ENCODE peak calls at places on chromosomes 4 and X, in four cellular contexts. S is pancreas, A is B cell, U is Calu3. G is an unnamed sample.

GRCh38 chr4:152605641-152606304 is 69.9 kb upstream of the FBXW7 start:
- DNase-seq in U (no peak), S (no peak), A (no peak), G (no peak)

GRCh38 chrX:49186125-49187027 is at the start of gene PRICKLE3:
- DNase-seq in U (peak; percentile 87), A (peak; percentile 81), S (peak; percentile 84), G (peak; percentile 82)

GRCh38 chrX:19715711-19716638 is 171.4 kb downstream of the SH3KBP1 start:
- DNase-seq in S (no peak), U (no peak), A (no peak), G (no peak)

GRCh38 chrX:2549874-2550273 is 49.1 kb upstream of the DHRSX start:
- DNase-seq in S (no peak), A (no peak), U (no peak), G (no peak)

GRCh38 chr4:128663325-128663724 is 146.2 kb upstream of the JADE1 start:
- DNase-seq in A (no peak), S (no peak), U (peak; percentile 19), G (peak; percentile 40)

GRCh38 chrX:154046262-154046771 is 26.6 kb upstream of the IRAK1 start:
- DNase-seq in U (no peak), A (no peak), S (no peak), G (no peak)

GRCh38 chrX:110415440-110416167 is 57.0 kb downstream of the RTL9 start:
- DNase-seq in U (no peak), A (no peak), S (no peak), G (no peak)

GRCh38 chr4:76689079-76689817 is 208.7 kb downstream of the SOWAHB start:
- DNase-seq in A (no peak), S (peak; percentile 47), U (peak; percentile 33), G (peak; percentile 42)

GRCh38 chr4:101345271-101345595 is 2.1 kb downstream of the PPP3CA start:
- DNase-seq in A (no peak), U (no peak), S (no peak), G (peak; percentile 13)

GRCh38 chr4:160831165-160831922 is 1332.5 kb downstream of the FSTL5 start:
- DNase-seq in S (no peak), A (no peak), U (peak; percentile 43), G (no peak)

GRCh38 chr4:1712216-1713002 is at the start of gene SLBP:
- DNase-seq in S (peak; percentile 98), U (peak; percentile 96), A (peak; percentile 99), G (peak; percentile 98)

GRCh38 chr4:1716065-1716945 is 4.2 kb upstream of the SLBP start:
- DNase-seq in S (no peak), A (no peak), U (no peak), G (no peak)

GRCh38 chr4:1713003-1713397 is 881 bp upstream of the SLBP start:
- DNase-seq in U (peak; percentile 47), A (no peak), S (no peak), G (no peak)

GRCh38 chr4:1715002-1715761 is 3.1 kb upstream of the SLBP start:
- DNase-seq in S (no peak), U (no peak), A (peak; percentile 66), G (no peak)

DNA sequence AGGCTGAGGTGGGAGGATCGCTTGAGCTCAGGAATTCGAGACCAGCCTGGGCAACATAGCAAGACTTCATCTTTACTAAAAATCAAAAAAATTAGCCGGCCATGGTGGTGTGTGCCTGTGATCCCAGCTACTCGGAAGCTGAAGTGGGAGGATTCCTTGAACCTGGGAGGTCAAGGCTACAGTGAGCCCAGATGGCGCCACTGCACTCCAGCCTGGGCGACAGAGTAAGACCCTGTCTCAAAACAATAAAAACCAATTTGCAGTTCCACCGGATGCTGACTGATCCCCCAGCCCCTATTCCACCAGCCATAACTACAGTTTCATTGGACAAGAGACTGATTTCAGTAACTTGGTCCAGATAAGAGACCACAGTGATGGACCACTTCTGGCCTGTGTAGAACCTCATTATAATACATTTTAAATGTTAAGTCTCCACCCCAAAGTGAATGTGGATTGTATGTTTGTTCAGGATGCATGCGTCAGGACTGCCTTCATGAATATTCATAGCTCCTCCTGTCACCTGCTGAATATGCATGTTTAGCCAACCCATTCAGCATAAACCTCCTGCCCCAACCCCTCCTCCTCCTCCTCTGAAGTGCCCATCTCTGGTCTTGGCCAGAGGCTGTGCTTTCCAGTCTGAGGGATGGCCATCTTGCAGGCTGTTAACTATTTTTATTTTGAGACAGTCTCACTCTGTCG is 2.3 kb upstream of the SLBP start:
- DNase-seq in S (no peak), A (no peak), U (no peak), G (no peak)
- TF ChIP-seq CTCF in S (no peak), A (no peak), U (no peak), G (no peak)

GRCh38 chrX:53279296-53280237 is 1.8 kb downstream of the IQSEC2 start:
- DNase-seq in S (no peak), U (peak; percentile 23), A (no peak), G (no peak)
- TF ChIP-seq CTCF in S (no peak), U (no peak), A (no peak), G (no peak)

GRCh38 chr4:16764622-16765021 is 133.8 kb downstream of the LDB2 start:
- DNase-seq in S (no peak), A (no peak), U (no peak), G (no peak)
- TF ChIP-seq CTCF in S (no peak), A (no peak), U (no peak), G (no peak)

GRCh38 chrX:119986203-119986602 is 42.7 kb upstream of the NKAP start:
- DNase-seq in S (no peak), A (no peak), U (no peak), G (no peak)

GRCh38 chrX:119984652-119985051 is 41.1 kb upstream of the NKAP start:
- DNase-seq in S (peak; percentile 49), U (no peak), A (no peak), G (no peak)

GRCh38 chrX:119982145-119982544 is 38.6 kb upstream of the NKAP start:
- DNase-seq in S (peak; percentile 35), U (no peak), A (no peak), G (no peak)

GRCh38 chrX:119983494-119983893 is 39.9 kb upstream of the NKAP start:
- DNase-seq in U (no peak), S (no peak), A (no peak), G (no peak)

GRCh38 chrX:119981286-119982070 is 37.9 kb upstream of the NKAP start:
- DNase-seq in U (peak; percentile 31), A (no peak), S (peak; percentile 30), G (peak; percentile 40)
- TF ChIP-seq CTCF in U (no peak), A (peak; percentile 46), S (peak; percentile 38), G (peak; percentile 45)

GRCh38 chr4:93132631-93133030 is 695.9 kb upstream of the ATOH1 start:
- DNase-seq in U (no peak), S (no peak), A (no peak), G (no peak)
- TF ChIP-seq CTCF in U (no peak), S (no peak), A (no peak), G (no peak)

GRCh38 chrX:120029354-120029753 is 48.1 kb downstream of the RHOXF2B start:
- DNase-seq in U (no peak), A (no peak), S (no peak), G (no peak)
- TF ChIP-seq CTCF in U (no peak), A (no peak), S (no peak), G (no peak)

GRCh38 chr4:89307446-89308160 is at the start of gene GPRIN3:
- DNase-seq in A (peak; percentile 62), U (peak; percentile 48), S (peak; percentile 76), G (peak; percentile 31)
- TF ChIP-seq CTCF in A (no peak), U (no peak), S (no peak), G (no peak)

DNA sequence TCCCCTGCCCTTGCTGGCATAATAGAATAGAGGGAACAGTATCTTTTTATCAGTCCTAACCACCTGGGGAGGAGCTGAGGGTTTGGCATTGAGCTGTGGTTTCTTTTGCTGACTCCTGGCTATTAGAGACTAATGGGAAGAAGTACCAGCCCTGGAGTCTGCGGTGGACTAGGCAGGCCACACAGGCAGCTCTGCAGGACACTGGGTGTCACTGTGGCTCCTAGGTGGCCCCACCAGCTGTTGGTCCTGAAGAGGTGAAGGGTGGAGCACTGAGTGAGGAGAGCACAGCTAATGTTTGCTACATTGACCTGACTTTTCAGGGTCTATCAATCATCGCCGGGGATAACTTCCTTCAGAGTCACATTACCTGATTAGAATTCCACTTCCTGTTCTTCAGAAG is 52.8 kb upstream of the GPC4 start:
- DNase-seq in S (peak; percentile 18), A (no peak), U (peak; percentile 54), G (no peak)
- TF ChIP-seq CTCF in S (no peak), A (no peak), U (no peak), G (no peak)

G was measured in GM10248.